ENCODE peak calls at places on chromosomes 1 and 21, in four cellular contexts. N is A549, V is HepG2, A is K562. H is an unnamed sample.

GRCh38 chr1:40868051-40868723 is 6.0 kb upstream of the CITED4 start:
- DNase-seq in N (peak; percentile 77), V (peak; percentile 87), A (peak; percentile 71), H (peak; percentile 84)

GRCh38 chr1:197920345-197921117 is 3.4 kb downstream of the LHX9 start:
- DNase-seq in V (no peak), A (no peak), N (no peak), H (no peak)

GRCh38 chr21:44735821-44736220 is 24.4 kb upstream of the TSPEAR start:
- DNase-seq in N (no peak), V (no peak), A (no peak), H (no peak)

GRCh38 chr21:42429856-42430255 is 26.2 kb downstream of the UBASH3A start:
- DNase-seq in N (no peak), V (no peak), A (no peak), H (no peak)

GRCh38 chr1:22184892-22185612 is 42.2 kb upstream of the WNT4 start:
- DNase-seq in V (peak; percentile 10), A (no peak), N (peak; percentile 16), H (no peak)

GRCh38 chr1:39729030-39729429 is 9.7 kb upstream of the PPIE start:
- DNase-seq in A (no peak), V (no peak), N (no peak), H (peak; percentile 9)

GRCh38 chr21:42721341-42721824 is 68.0 kb downstream of the PDE9A start:
- DNase-seq in N (no peak), V (peak; percentile 30), A (no peak), H (no peak)

GRCh38 chr1:114345930-114346479 is 165.0 kb downstream of the TRIM33 start:
- DNase-seq in V (no peak), N (no peak), A (peak; percentile 53), H (no peak)

GRCh38 chr1:226066415-226067077 is 4.0 kb downstream of the H3-3A start:
- DNase-seq in N (peak; percentile 31), A (no peak), V (no peak), H (peak; percentile 21)

GRCh38 chr1:117600966-117601365 is 4.9 kb upstream of the TENT5C start:
- DNase-seq in N (no peak), V (no peak), A (no peak), H (peak; percentile 46)

GRCh38 chr1:175129182-175129581 is 61.5 kb downstream of the TNN start:
- DNase-seq in V (no peak), N (no peak), A (no peak), H (peak; percentile 39)

GRCh38 chr21:39381009-39381408 is 32.1 kb upstream of the HMGN1 start:
- DNase-seq in V (no peak), N (peak; percentile 18), A (no peak), H (no peak)

GRCh38 chr1:162916821-162917613 is 56.0 kb upstream of the CCDC190 start:
- DNase-seq in V (no peak), N (no peak), A (no peak), H (no peak)

GRCh38 chr1:1629430-1630190 is 2.4 kb upstream of the MMP23B start:
- DNase-seq in N (no peak), V (no peak), A (no peak), H (no peak)

GRCh38 chr1:223102797-223103533 is 40.1 kb downstream of the TLR5 start:
- DNase-seq in N (no peak), A (no peak), V (no peak), H (no peak)

DNA sequence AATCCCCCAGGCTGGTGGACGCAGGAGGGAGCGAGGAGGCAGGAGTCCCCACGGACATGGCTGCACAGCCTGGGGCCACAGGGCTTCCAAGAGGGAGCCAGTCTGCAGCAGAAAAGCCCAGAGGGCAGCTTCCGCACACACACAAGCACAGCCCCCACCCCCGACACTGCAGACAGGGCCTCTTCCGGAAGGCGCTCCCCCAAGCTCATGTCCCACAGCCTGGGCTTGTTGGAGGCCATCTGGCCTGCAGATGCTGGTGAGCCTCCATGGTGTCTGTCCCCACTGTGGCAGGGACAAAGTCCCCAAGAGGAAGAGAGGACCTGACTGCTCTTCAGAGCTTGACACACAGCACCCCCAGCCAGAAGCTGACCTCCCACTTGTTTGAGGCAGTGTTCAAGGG is 13.4 kb upstream of the KIAA1614 start:
- DNase-seq in V (no peak), N (no peak), A (no peak), H (no peak)
- TF ChIP-seq MAZ in V (no peak), N (no peak), A (no peak), H (no peak)

GRCh38 chr21:35350965-35351364 is 301.9 kb upstream of the RUNX1 start:
- DNase-seq in N (no peak), A (no peak), V (no peak), H (peak; percentile 41)
- TF ChIP-seq MAZ in N (no peak), A (no peak), V (no peak), H (no peak)

DNA sequence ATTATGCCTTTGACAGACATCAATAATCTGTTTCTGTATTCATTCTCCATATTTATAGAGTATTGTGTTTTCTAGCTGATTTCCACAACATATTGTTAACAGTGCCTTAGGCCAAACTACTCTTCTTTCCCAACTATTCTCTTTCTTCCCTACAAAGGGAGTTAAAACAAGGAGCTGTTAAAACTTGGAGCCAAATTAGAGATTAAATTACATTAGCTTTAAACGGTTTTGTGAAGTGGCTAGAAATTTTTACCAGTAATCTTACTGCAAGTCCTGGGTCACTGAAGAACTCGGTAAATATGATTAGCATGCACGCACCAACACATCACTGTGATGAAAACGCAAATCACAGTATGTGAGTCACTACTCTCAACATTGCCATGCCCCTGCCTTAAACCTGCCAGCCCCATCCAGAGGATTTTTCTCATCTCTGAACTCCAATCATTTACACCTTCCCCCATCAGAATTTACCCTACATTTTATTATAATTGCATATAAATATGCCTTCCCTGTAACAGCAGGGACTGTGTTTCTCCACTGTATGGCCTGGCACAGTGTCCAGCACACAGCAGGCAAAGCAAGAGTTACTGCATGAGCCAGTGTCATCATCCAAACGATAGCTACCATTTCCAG is 1.5 kb upstream of the PRDX6 start:
- DNase-seq in V (peak; percentile 33), N (no peak), A (no peak), H (peak; percentile 77)
- TF ChIP-seq MAZ in V (no peak), N (no peak), A (no peak), H (no peak)

DNA sequence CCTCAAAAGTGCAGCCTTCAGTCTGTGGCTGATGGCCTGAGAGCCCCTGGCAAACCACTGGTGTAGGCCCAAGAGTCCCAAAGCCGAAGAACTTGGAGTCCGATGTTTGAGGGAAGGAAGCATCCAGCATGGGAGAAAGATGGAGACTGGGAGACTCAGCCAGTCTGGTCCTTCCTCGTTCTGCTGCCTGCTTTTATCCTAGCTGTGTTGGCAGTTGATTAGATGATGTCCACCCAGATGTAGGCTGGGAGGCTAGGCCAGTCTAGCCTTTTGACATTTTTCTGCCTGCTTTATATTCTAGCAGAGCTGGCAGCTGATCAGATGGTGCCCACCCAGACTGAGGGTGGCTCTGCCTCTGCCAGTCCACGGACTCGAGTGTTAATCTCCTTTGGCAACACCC is 1.1 kb upstream of the LYPD8 start:
- DNase-seq in V (no peak), A (no peak), N (no peak), H (no peak)
- TF ChIP-seq MAZ in V (no peak), A (no peak), N (no peak), H (no peak)

DNA sequence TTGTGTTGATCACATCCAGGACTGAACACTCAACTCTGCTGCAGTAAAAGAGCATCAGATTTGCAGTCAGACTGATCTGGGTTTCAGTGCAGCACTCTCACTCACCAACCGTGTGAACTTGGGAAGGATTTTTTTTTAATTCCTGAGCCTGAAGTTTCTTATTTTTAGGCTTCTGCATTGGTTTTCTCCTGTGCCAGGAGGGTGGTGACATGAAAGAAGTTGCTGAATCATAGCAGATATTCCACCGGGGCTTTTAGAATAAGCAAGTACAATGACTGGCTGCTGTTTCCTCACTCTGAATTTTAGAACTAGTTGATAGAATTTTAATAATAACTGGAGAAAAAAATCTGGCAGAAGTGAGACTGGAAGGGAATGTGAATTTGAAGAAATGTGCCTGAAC is 11.6 kb downstream of the ADAM30 start:
- DNase-seq in V (no peak), N (no peak), A (no peak), H (peak; percentile 15)
- TF ChIP-seq MAZ in V (no peak), N (no peak), A (no peak), H (no peak)

GRCh38 chr1:30109853-30110252 is 613.5 kb downstream of the MATN1 start:
- DNase-seq in A (no peak), N (peak; percentile 34), V (no peak), H (peak; percentile 83)
- TF ChIP-seq MAZ in A (no peak), N (no peak), V (no peak), H (no peak)